ENCODE peak calls at places on chromosomes 16 and 17, in ten cellular contexts. T, E, H, I, C, V, G, W, Q and O are unnamed samples.

GRCh38 chr16:57528499-57529323 is 7.7 kb downstream of the CCDC102A start:
- DNase-seq in T (no peak), E (no peak), H (no peak), I (no peak), C (no peak), V (no peak), G (no peak), W (no peak), Q (peak; percentile 22), O (no peak)

GRCh38 chr16:79994413-79994812 is 393.9 kb upstream of the MAF start:
- DNase-seq in T (no peak), E (peak; percentile 24), H (no peak), I (no peak), C (peak; percentile 68), V (no peak), G (no peak), W (no peak), Q (peak; percentile 42), O (no peak)

GRCh38 chr16:10312784-10313724 is 72.8 kb upstream of the ATF7IP2 start:
- DNase-seq in T (no peak), E (no peak), H (no peak), I (no peak), C (no peak), V (no peak), G (no peak), W (no peak), Q (no peak), O (no peak)

GRCh38 chr17:7857724-7858486 is at the start of gene CYB5D1:
- DNase-seq in T (peak; percentile 64), E (peak; percentile 95), H (peak; percentile 78), I (peak; percentile 86), C (peak; percentile 76), V (peak; percentile 82), G (peak; percentile 86), W (peak; percentile 93), Q (peak; percentile 70), O (peak; percentile 98)

GRCh38 chr17:61452301-61453290 is at the start of gene TBX4:
- DNase-seq in T (no peak), E (no peak), H (no peak), I (no peak), C (no peak), V (no peak), G (no peak), W (no peak), Q (no peak), O (no peak)

GRCh38 chr16:85126731-85127662 is 14.7 kb upstream of the CIBAR2 start:
- DNase-seq in T (peak; percentile 47), E (peak; percentile 24), H (peak; percentile 87), I (peak; percentile 54), C (peak; percentile 24), V (peak; percentile 28), G (peak; percentile 49), W (no peak), Q (no peak), O (no peak)

GRCh38 chr17:46730026-46730425 is 88.5 kb downstream of the WNT3 start:
- DNase-seq in T (no peak), E (no peak), H (no peak), I (no peak), C (no peak), V (no peak), G (no peak), W (no peak), Q (no peak), O (no peak)

GRCh38 chr17:42068979-42069378 is 18.6 kb upstream of the C17orf113 start:
- DNase-seq in T (no peak), E (no peak), H (no peak), I (no peak), C (no peak), V (no peak), G (no peak), W (no peak), Q (no peak), O (no peak)

GRCh38 chr17:19347323-19348080 is 15.0 kb downstream of the B9D1 start:
- DNase-seq in T (no peak), E (no peak), H (no peak), I (no peak), C (no peak), V (no peak), G (no peak), W (no peak), Q (no peak), O (no peak)

GRCh38 chr17:2237521-2237921 is 66.1 kb downstream of the SMG6 start:
- DNase-seq in T (no peak), E (no peak), H (no peak), I (no peak), C (no peak), V (no peak), G (no peak), W (peak; percentile 70), Q (no peak), O (no peak)

GRCh38 chr16:2024026-2024425 is 2.7 kb upstream of the NHERF2 start:
- DNase-seq in T (no peak), E (no peak), H (no peak), I (no peak), C (no peak), V (no peak), G (no peak), W (no peak), Q (no peak), O (no peak)

GRCh38 chr17:47733047-47733413 is at the start of gene TBX21:
- DNase-seq in T (peak; percentile 88), E (no peak), H (peak; percentile 78), I (peak; percentile 94), C (no peak), V (peak; percentile 87), G (no peak), W (peak; percentile 55), Q (no peak), O (peak; percentile 90)

GRCh38 chr16:27458196-27458728 is 56.3 kb downstream of the IL21R start:
- DNase-seq in T (no peak), E (no peak), H (no peak), I (no peak), C (no peak), V (no peak), G (no peak), W (no peak), Q (no peak), O (no peak)

GRCh38 chr16:89139907-89140361 is 31.6 kb upstream of the CDH15 start:
- DNase-seq in T (no peak), E (no peak), H (no peak), I (no peak), C (no peak), V (no peak), G (no peak), W (no peak), Q (no peak), O (no peak)

GRCh38 chr16:51321251-51321650 is 170.2 kb upstream of the SALL1 start:
- DNase-seq in T (no peak), E (no peak), H (no peak), I (no peak), C (no peak), V (no peak), G (no peak), W (no peak), Q (no peak), O (no peak)